ENCODE peak calls at places on chromosomes 16 and 17, in six cellular contexts. Q is activated T-helper 2 cell treated with anti-CD3 and anti-CD28 coated beads, Interferon-gamma antibody, Interleukin-2, Interleukin-4, amounts not matched to agents 10 μg/mL and 5 μg/mL and 100 μg/mL, durations not matched to agents 14 hours and 24 hours and 36 hours; Y is NCI-H2029; G is dorsolateral prefrontal cortex; U is esophagus squamous epithelium; F is activated CD8-positive, alpha-beta memory T cell treated with anti-CD3 and anti-CD28 coated beads, Interleukin-2, amount 50 U/mL, for 4 hours. C is an unnamed sample.

GRCh38 chr17:78650093-78650715 is 73.0 kb upstream of the DNAH17 start:
- DNase-seq in F (no peak), G (no peak), Y (no peak), Q (no peak), U (no peak), C (no peak)

GRCh38 chr16:8863594-8864424 is 5.0 kb downstream of the CARHSP1 start:
- DNase-seq in Y (no peak), G (peak), F (no peak), Q (no peak), U (no peak), C (peak)

GRCh38 chr17:82458885-82459424 is 414 bp downstream of the NARF start:
- DNase-seq in F (no peak), G (no peak), Q (no peak), U (no peak), Y (no peak), C (no peak)

GRCh38 chr17:77366206-77366557 is 225.4 kb downstream of the SEC14L1 start:
- DNase-seq in F (no peak), Q (no peak), G (no peak), Y (no peak), U (no peak), C (no peak)

GRCh38 chr17:2138768-2139167 is 83.9 kb downstream of the HIC1 start:
- DNase-seq in U (no peak), G (no peak), F (no peak), Y (no peak), Q (no peak), C (no peak)

GRCh38 chr16:78607465-78607864 is 508.0 kb downstream of the WWOX start:
- DNase-seq in U (no peak), G (no peak), F (no peak), Q (no peak), Y (no peak), C (no peak)

GRCh38 chr16:75254359-75254837 is 3.0 kb upstream of the BCAR1 start:
- DNase-seq in G (no peak), F (no peak), Q (no peak), Y (no peak), U (no peak), C (no peak)

GRCh38 chr16:18842565-18842964 is 41.2 kb upstream of the ARL6IP1 start:
- DNase-seq in Y (no peak), Q (no peak), U (no peak), G (no peak), F (no peak), C (no peak)

GRCh38 chr16:56870271-56870888 is 5.4 kb downstream of the SLC12A3 start:
- DNase-seq in F (no peak), U (no peak), Y (no peak), Q (no peak), G (no peak), C (no peak)

GRCh38 chr16:67664258-67664657 is 2.3 kb downstream of the ENKD1 start:
- DNase-seq in Q (no peak), Y (no peak), U (no peak), F (no peak), G (no peak), C (no peak)

GRCh38 chr16:81553080-81553813 is 108.6 kb downstream of the CMIP start:
- DNase-seq in U (no peak), G (no peak), Q (no peak), F (no peak), Y (no peak), C (no peak)

GRCh38 chr16:57245472-57246113 is 534 bp downstream of the ARL2BP start:
- DNase-seq in Q (no peak), Y (no peak), F (no peak), G (no peak), U (no peak), C (no peak)